ENCODE peak calls at places on chromosomes 3 and 15, in five cellular contexts. K, C, I, G and A are unnamed samples.

GRCh38 chr3:98809561-98809960 is 46.4 kb downstream of the ST3GAL6 start:
- DNase-seq in C (no peak), I (no peak), G (no peak), K (no peak), A (no peak)

GRCh38 chr3:150236683-150237082 is 171.4 kb upstream of the TSC22D2 start:
- DNase-seq in C (no peak), K (no peak), I (no peak), G (no peak), A (no peak)

GRCh38 chr3:123508176-123508575 is 59.3 kb upstream of the ADCY5 start:
- DNase-seq in I (no peak), C (no peak), G (no peak), K (no peak), A (no peak)

GRCh38 chr3:48919215-48920138 is 835 bp downstream of the ARIH2 start:
- DNase-seq in C (no peak), I (peak; percentile 34), K (peak; percentile 31), G (no peak), A (no peak)

GRCh38 chr3:47849186-47850061 is 46.5 kb downstream of the DHX30 start:
- DNase-seq in C (no peak), G (no peak), K (no peak), I (no peak), A (no peak)

GRCh38 chr15:66702770-66703539 is 919 bp downstream of the SMAD6 start:
- DNase-seq in C (no peak), G (no peak), K (no peak), I (no peak), A (peak; percentile 7)

GRCh38 chr3:143604402-143604801 is 243.9 kb downstream of the SLC9A9 start:
- DNase-seq in I (no peak), G (no peak), C (no peak), K (no peak), A (no peak)

GRCh38 chr3:128814514-128815317 is 64.7 kb upstream of the ACAD9 start:
- DNase-seq in G (no peak), C (no peak), K (no peak), I (no peak), A (no peak)

GRCh38 chr3:139202226-139202958 is 141.4 kb upstream of the MRPS22 start:
- DNase-seq in C (no peak), I (no peak), K (no peak), G (peak; percentile 63), A (peak; percentile 1)

GRCh38 chr3:30341851-30342250 is 264.6 kb upstream of the TGFBR2 start:
- DNase-seq in G (no peak), C (no peak), K (no peak), I (no peak), A (no peak)

GRCh38 chr3:170639003-170639402 is 53.1 kb upstream of the SLC7A14 start:
- DNase-seq in I (no peak), C (no peak), K (no peak), G (no peak), A (no peak)

GRCh38 chr3:99410789-99411311 is 227.5 kb upstream of the COL8A1 start:
- DNase-seq in G (no peak), I (no peak), K (peak; percentile 91), C (no peak), A (no peak)

GRCh38 chr3:171851685-171852084 is 8.5 kb downstream of the TMEM212 start:
- DNase-seq in I (no peak), G (no peak), C (no peak), K (no peak), A (no peak)

GRCh38 chr3:108292465-108292864 is 3.9 kb upstream of the HHLA2 start:
- DNase-seq in I (no peak), K (no peak), G (no peak), C (no peak), A (no peak)

GRCh38 chr3:58386966-58387365 is 46.7 kb downstream of the PDHB start:
- DNase-seq in K (peak; percentile 88), I (no peak), G (peak; percentile 85), C (peak; percentile 54), A (no peak)

GRCh38 chr3:12955651-12956315 is 114.4 kb upstream of the RPL32 start:
- DNase-seq in C (no peak), I (no peak), K (no peak), G (no peak), A (no peak)

GRCh38 chr3:37853691-37854413 is 7.8 kb upstream of the CTDSPL start:
- DNase-seq in G (no peak), I (no peak), K (no peak), C (peak; percentile 66), A (no peak)

GRCh38 chr15:85623648-85624047 is 171.1 kb downstream of the KLHL25 start:
- DNase-seq in K (no peak), G (no peak), I (no peak), C (no peak), A (no peak)

GRCh38 chr3:151777880-151778279 is 36.0 kb upstream of the AADAC start:
- DNase-seq in C (no peak), K (no peak), G (no peak), I (no peak), A (no peak)

GRCh38 chr3:9087831-9088413 is 124.7 kb upstream of the RAD18 start:
- DNase-seq in G (no peak), K (no peak), I (no peak), C (no peak), A (no peak)

GRCh38 chr3:67781218-67781617 is 126.8 kb upstream of the SUCLG2 start:
- DNase-seq in G (no peak), K (no peak), C (no peak), I (no peak), A (no peak)

GRCh38 chr3:27165348-27165747 is 203.8 kb downstream of the NEK10 start:
- DNase-seq in C (no peak), K (peak; percentile 65), G (no peak), I (no peak), A (no peak)

GRCh38 chr3:49724586-49724985 is 835 bp upstream of the GMPPB start:
- DNase-seq in K (no peak), C (peak; percentile 57), I (no peak), G (no peak), A (no peak)

GRCh38 chr3:129596194-129597086 is 10.0 kb downstream of the PLXND1 start:
- DNase-seq in C (peak; percentile 70), G (peak; percentile 89), K (peak; percentile 94), I (no peak), A (peak; percentile 90)

GRCh38 chr15:96354731-96355560 is 24.4 kb downstream of the NR2F2 start:
- DNase-seq in K (peak; percentile 79), C (no peak), I (no peak), G (no peak), A (peak; percentile 9)

GRCh38 chr3:172153335-172153861 is 114.0 kb downstream of the FNDC3B start:
- DNase-seq in G (peak; percentile 45), K (peak; percentile 100), C (peak; percentile 71), I (peak; percentile 16), A (no peak)

GRCh38 chr15:85354432-85354831 is 26.0 kb upstream of the AKAP13 start:
- DNase-seq in I (no peak), K (peak; percentile 31), C (no peak), G (no peak), A (no peak)